ENCODE peak calls at places on chromosomes 7 and 10, in ten cellular contexts. C is WTC11; B is osteocyte; E is CD8-positive, alpha-beta T cell; K is pancreas; O is fibroblast of pulmonary artery; J is activated B cell treated with CpG ODN at 0.5 μM for 24 hours; Y is breast epithelium; M is K562; R is coronary artery. H is an unnamed sample.

GRCh38 chr7:30727061-30727945 is 24.6 kb upstream of the INMT start:
- DNase-seq in C (no peak), B (no peak), E (peak), K (no peak), O (no peak), J (no peak), Y (no peak), M (no peak), R (no peak), H (no peak)

GRCh38 chr10:23195846-23196200 is 3.7 kb downstream of the PTF1A start:
- DNase-seq in C (no peak), B (no peak), E (no peak), K (no peak), O (no peak), J (no peak), Y (no peak), M (no peak), R (no peak), H (no peak)

GRCh38 chr10:92822060-92822634 is 26.2 kb upstream of the EXOC6 start:
- DNase-seq in C (no peak), B (no peak), E (no peak), K (no peak), O (peak), J (no peak), Y (no peak), M (peak), R (no peak), H (peak)

GRCh38 chr7:56091591-56091990 is 1.2 kb downstream of the PHKG1 start:
- DNase-seq in C (no peak), B (no peak), E (no peak), K (no peak), O (no peak), J (no peak), Y (peak), M (no peak), R (peak), H (no peak)

GRCh38 chr10:91406322-91406721 is 3.8 kb upstream of the HECTD2 start:
- DNase-seq in C (no peak), B (no peak), E (no peak), K (no peak), O (no peak), J (no peak), Y (no peak), M (no peak), R (no peak), H (no peak)

GRCh38 chr10:22714524-22715289 is at the start of gene PIP4K2A:
- DNase-seq in C (peak), B (peak), E (peak), K (peak), O (peak), J (peak), Y (peak), M (peak), R (no peak), H (no peak)

GRCh38 chr10:68562666-68563522 is 2.8 kb downstream of the TET1 start:
- DNase-seq in C (peak), B (no peak), E (no peak), K (no peak), O (peak), J (no peak), Y (no peak), M (peak), R (no peak), H (no peak)

GRCh38 chr7:130154131-130154500 is 51.1 kb downstream of the TMEM209 start:
- DNase-seq in C (no peak), B (peak), E (no peak), K (no peak), O (no peak), J (no peak), Y (no peak), M (no peak), R (no peak), H (no peak)

GRCh38 chr7:36002900-36003299 is 150.2 kb upstream of the EEPD1 start:
- DNase-seq in C (no peak), B (no peak), E (no peak), K (no peak), O (no peak), J (no peak), Y (no peak), M (no peak), R (no peak), H (no peak)

GRCh38 chr10:123624086-123624485 is 42.1 kb upstream of the GPR26 start:
- DNase-seq in C (no peak), B (no peak), E (no peak), K (no peak), O (no peak), J (no peak), Y (no peak), M (no peak), R (peak), H (no peak)

GRCh38 chr10:12556057-12556456 is 206.7 kb downstream of the CAMK1D start:
- DNase-seq in C (no peak), B (no peak), E (no peak), K (no peak), O (no peak), J (no peak), Y (no peak), M (no peak), R (no peak), H (no peak)

GRCh38 chr10:11841375-11841774 is 18.2 kb downstream of the PROSER2 start:
- DNase-seq in C (no peak), B (no peak), E (no peak), K (no peak), O (no peak), J (no peak), Y (no peak), M (no peak), R (no peak), H (no peak)

DNA sequence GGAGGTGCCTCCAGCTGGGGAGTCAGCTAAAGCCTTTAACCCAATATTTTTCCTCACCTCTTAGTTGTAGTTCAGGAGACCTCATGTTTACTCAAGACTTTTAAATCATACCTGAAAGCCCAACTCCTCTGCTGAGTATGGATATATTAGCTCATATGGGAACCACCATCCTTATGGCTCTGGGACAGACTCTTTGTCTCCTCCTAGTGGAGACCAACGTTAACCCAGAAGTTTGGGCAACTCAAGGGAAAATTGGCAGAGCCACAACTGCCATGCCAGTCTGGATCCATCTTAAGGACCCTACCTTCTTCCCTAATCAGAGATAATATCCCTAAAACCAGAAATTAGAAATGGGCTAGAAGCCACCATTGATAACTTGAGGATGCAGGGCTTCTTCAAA is 80.8 kb downstream of the TMEM106B start:
- DNase-seq in C (no peak), B (no peak), E (no peak), K (no peak), O (peak), J (no peak), Y (no peak), M (peak), R (no peak), H (no peak)
- TF ChIP-seq CTCF in C (no peak), B (peak), E (no peak), K (no peak), O (peak), J (no peak), Y (no peak), M (peak), R (no peak), H (peak)

GRCh38 chr10:66307826-66308225 is 618.0 kb upstream of the LRRTM3 start:
- DNase-seq in C (no peak), B (no peak), E (no peak), K (no peak), O (no peak), J (no peak), Y (no peak), M (no peak), R (no peak), H (no peak)
- TF ChIP-seq CTCF in C (no peak), B (peak), E (no peak), K (no peak), O (no peak), J (no peak), Y (no peak), M (no peak), R (no peak), H (no peak)

GRCh38 chr7:103905997-103906396 is 83.5 kb downstream of the RELN start:
- DNase-seq in C (no peak), B (no peak), E (no peak), K (no peak), O (no peak), J (no peak), Y (no peak), M (no peak), R (no peak), H (no peak)
- TF ChIP-seq CTCF in C (no peak), B (no peak), E (no peak), K (no peak), O (no peak), J (no peak), Y (no peak), M (no peak), R (no peak), H (no peak)

GRCh38 chr10:73414230-73414981 is 548 bp upstream of the ANXA7 start:
- DNase-seq in C (no peak), B (no peak), E (no peak), K (no peak), O (no peak), J (no peak), Y (no peak), M (peak), R (no peak), H (no peak)

GRCh38 chr10:73413108-73413527 is 740 bp downstream of the ANXA7 start:
- DNase-seq in C (peak), B (no peak), E (no peak), K (no peak), O (no peak), J (no peak), Y (peak), M (peak), R (no peak), H (no peak)

GRCh38 chr10:73410897-73411296 is 3.0 kb downstream of the ANXA7 start:
- DNase-seq in C (no peak), B (no peak), E (no peak), K (no peak), O (no peak), J (no peak), Y (no peak), M (no peak), R (no peak), H (no peak)

GRCh38 chr10:73416571-73416970 is 2.7 kb upstream of the ANXA7 start:
- DNase-seq in C (no peak), B (no peak), E (no peak), K (no peak), O (no peak), J (no peak), Y (no peak), M (no peak), R (no peak), H (no peak)

DNA sequence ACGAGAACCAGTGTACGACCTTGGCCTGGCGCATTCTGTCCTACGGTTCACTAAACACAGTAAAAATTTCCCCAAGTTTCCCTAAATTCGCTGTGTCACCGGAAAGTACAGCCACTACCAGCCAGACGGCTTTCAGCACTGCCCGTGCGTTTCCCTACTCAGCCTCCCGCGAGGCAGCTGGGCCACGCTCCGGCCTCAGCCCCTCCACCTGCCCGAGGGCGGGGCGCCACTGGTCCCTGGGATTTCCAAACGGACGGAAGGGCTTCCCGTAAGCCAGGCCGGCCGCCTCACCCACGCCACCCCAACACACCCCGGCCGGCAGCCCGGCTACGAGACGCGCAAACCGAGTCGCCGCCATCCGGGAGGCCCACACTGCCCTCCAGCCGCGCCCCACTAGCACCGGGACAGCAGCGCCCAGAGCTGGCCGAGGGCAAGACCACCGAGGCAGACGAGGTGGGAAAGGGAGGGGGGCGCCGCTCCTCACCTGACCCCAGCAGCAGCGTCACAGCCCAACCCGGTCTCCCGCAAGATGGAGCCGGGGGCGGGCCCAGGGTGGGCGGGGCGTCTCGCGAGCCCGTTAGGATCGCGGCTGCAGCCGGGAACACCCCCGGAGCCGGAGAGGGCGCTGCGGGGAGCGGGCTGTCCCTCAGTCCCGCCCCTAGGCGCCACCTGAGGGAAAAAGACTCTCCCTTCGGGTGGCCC is at the start of gene ANXA7:
- DNase-seq in C (peak), B (peak), E (peak), K (peak), O (peak), J (peak), Y (peak), M (peak), R (peak), H (no peak)
- TF ChIP-seq CTCF in C (no peak), B (peak), E (no peak), K (peak), O (peak), J (no peak), Y (no peak), M (peak), R (no peak), H (no peak)